ENCODE peak calls at places on chromosomes 5 and 9, in eight cellular contexts. One of them, this sample, is unnamed.

GRCh38 chr5:72608297-72608696 is 101.1 kb upstream of the ZNF366 start:
- DNase-seq in HEK293T: no peak
- DNase-seq in nephron progenitor cell: no peak
- DNase-seq in body of pancreas: no peak
- DNase-seq in endothelial cell: no peak
- DNase-seq in H1: no peak
- DNase-seq in naive B cell: no peak
- DNase-seq in tibial artery: no peak
- DNase-seq in this sample: no peak

GRCh38 chr9:99239341-99240055 is 17.4 kb downstream of the SEC61B start:
- DNase-seq in HEK293T: no peak
- DNase-seq in nephron progenitor cell: no peak
- DNase-seq in body of pancreas: no peak
- DNase-seq in endothelial cell: no peak
- DNase-seq in H1: no peak
- DNase-seq in naive B cell: no peak
- DNase-seq in tibial artery: no peak
- DNase-seq in this sample: no peak

GRCh38 chr5:149397530-149397929 is 18.4 kb upstream of the IL17B start:
- DNase-seq in HEK293T: no peak
- DNase-seq in nephron progenitor cell: no peak
- DNase-seq in body of pancreas: no peak
- DNase-seq in endothelial cell: no peak
- DNase-seq in H1: no peak
- DNase-seq in naive B cell: no peak
- DNase-seq in tibial artery: no peak
- DNase-seq in this sample: no peak

GRCh38 chr5:35205186-35205585 is 25.1 kb downstream of the PRLR start:
- DNase-seq in HEK293T: no peak
- DNase-seq in nephron progenitor cell: no peak
- DNase-seq in body of pancreas: no peak
- DNase-seq in endothelial cell: no peak
- DNase-seq in H1: no peak
- DNase-seq in naive B cell: no peak
- DNase-seq in tibial artery: no peak
- DNase-seq in this sample: no peak

GRCh38 chr5:51382759-51383493 is at the start of gene ISL1:
- DNase-seq in HEK293T: peak
- DNase-seq in nephron progenitor cell: peak
- DNase-seq in body of pancreas: peak
- DNase-seq in endothelial cell: peak
- DNase-seq in H1: peak
- DNase-seq in naive B cell: no peak
- DNase-seq in tibial artery: no peak
- DNase-seq in this sample: no peak

GRCh38 chr5:73899055-73899454 is 273.1 kb downstream of the ARHGEF28 start:
- DNase-seq in HEK293T: no peak
- DNase-seq in nephron progenitor cell: no peak
- DNase-seq in body of pancreas: no peak
- DNase-seq in endothelial cell: no peak
- DNase-seq in H1: no peak
- DNase-seq in naive B cell: no peak
- DNase-seq in tibial artery: no peak
- DNase-seq in this sample: no peak

GRCh38 chr5:140108093-140109049 is 5.5 kb upstream of the PURA start:
- DNase-seq in HEK293T: peak
- DNase-seq in nephron progenitor cell: peak
- DNase-seq in body of pancreas: peak
- DNase-seq in endothelial cell: peak
- DNase-seq in H1: peak
- DNase-seq in naive B cell: no peak
- DNase-seq in tibial artery: peak
- DNase-seq in this sample: no peak

GRCh38 chr9:133490865-133491655 is 12.2 kb upstream of the SLC2A6 start:
- DNase-seq in HEK293T: no peak
- DNase-seq in nephron progenitor cell: peak
- DNase-seq in body of pancreas: no peak
- DNase-seq in endothelial cell: no peak
- DNase-seq in H1: no peak
- DNase-seq in naive B cell: no peak
- DNase-seq in tibial artery: no peak
- DNase-seq in this sample: no peak

GRCh38 chr5:93072831-93073459 is 508.1 kb downstream of the NR2F1-AS1 start:
- DNase-seq in HEK293T: no peak
- DNase-seq in nephron progenitor cell: no peak
- DNase-seq in body of pancreas: no peak
- DNase-seq in endothelial cell: no peak
- DNase-seq in H1: no peak
- DNase-seq in naive B cell: no peak
- DNase-seq in tibial artery: no peak
- DNase-seq in this sample: no peak

GRCh38 chr9:129318121-129319075 is 140.3 kb upstream of the IER5L start:
- DNase-seq in HEK293T: no peak
- DNase-seq in nephron progenitor cell: peak
- DNase-seq in body of pancreas: peak
- DNase-seq in endothelial cell: no peak
- DNase-seq in H1: no peak
- DNase-seq in naive B cell: no peak
- DNase-seq in tibial artery: peak
- DNase-seq in this sample: no peak

GRCh38 chr9:17330097-17330496 is 195.3 kb downstream of the CNTLN start:
- DNase-seq in HEK293T: no peak
- DNase-seq in nephron progenitor cell: no peak
- DNase-seq in body of pancreas: no peak
- DNase-seq in endothelial cell: no peak
- DNase-seq in H1: no peak
- DNase-seq in naive B cell: no peak
- DNase-seq in tibial artery: no peak
- DNase-seq in this sample: no peak

GRCh38 chr9:136143215-136144001 is 24.7 kb upstream of the TMEM250 start:
- DNase-seq in HEK293T: peak
- DNase-seq in nephron progenitor cell: peak
- DNase-seq in body of pancreas: no peak
- DNase-seq in endothelial cell: peak
- DNase-seq in H1: peak
- DNase-seq in naive B cell: no peak
- DNase-seq in tibial artery: no peak
- DNase-seq in this sample: no peak

GRCh38 chr9:133099726-133100517 is 21.1 kb downstream of the RALGDS start:
- DNase-seq in HEK293T: no peak
- DNase-seq in nephron progenitor cell: no peak
- DNase-seq in body of pancreas: no peak
- DNase-seq in endothelial cell: no peak
- DNase-seq in H1: no peak
- DNase-seq in naive B cell: no peak
- DNase-seq in tibial artery: no peak
- DNase-seq in this sample: no peak

GRCh38 chr9:35510745-35511428 is 21.0 kb downstream of the RUSC2 start:
- DNase-seq in HEK293T: no peak
- DNase-seq in nephron progenitor cell: no peak
- DNase-seq in body of pancreas: peak
- DNase-seq in endothelial cell: no peak
- DNase-seq in H1: no peak
- DNase-seq in naive B cell: no peak
- DNase-seq in tibial artery: peak
- DNase-seq in this sample: no peak

GRCh38 chr5:145937432-145938250 is 1.3 kb downstream of the SH3RF2 start:
- DNase-seq in HEK293T: no peak
- DNase-seq in nephron progenitor cell: no peak
- DNase-seq in body of pancreas: peak
- DNase-seq in endothelial cell: no peak
- DNase-seq in H1: peak
- DNase-seq in naive B cell: no peak
- DNase-seq in tibial artery: no peak
- DNase-seq in this sample: no peak

GRCh38 chr5:173826179-173826920 is 61.8 kb upstream of the CPEB4 start:
- DNase-seq in HEK293T: no peak
- DNase-seq in nephron progenitor cell: no peak
- DNase-seq in body of pancreas: peak
- DNase-seq in endothelial cell: no peak
- DNase-seq in H1: no peak
- DNase-seq in naive B cell: no peak
- DNase-seq in tibial artery: no peak
- DNase-seq in this sample: no peak

GRCh38 chr5:147452137-147452838 is 57.6 kb downstream of the DPYSL3 start:
- DNase-seq in HEK293T: no peak
- DNase-seq in nephron progenitor cell: peak
- DNase-seq in body of pancreas: no peak
- DNase-seq in endothelial cell: peak
- DNase-seq in H1: peak
- DNase-seq in naive B cell: no peak
- DNase-seq in tibial artery: no peak
- DNase-seq in this sample: no peak

GRCh38 chr9:19464764-19465570 is 56.2 kb downstream of the ACER2 start:
- DNase-seq in HEK293T: peak
- DNase-seq in nephron progenitor cell: peak
- DNase-seq in body of pancreas: peak
- DNase-seq in endothelial cell: peak
- DNase-seq in H1: peak
- DNase-seq in naive B cell: peak
- DNase-seq in tibial artery: peak
- DNase-seq in this sample: peak

GRCh38 chr9:73081979-73082657 is 69.5 kb upstream of the ANXA1 start:
- DNase-seq in HEK293T: peak
- DNase-seq in nephron progenitor cell: peak
- DNase-seq in body of pancreas: peak
- DNase-seq in endothelial cell: peak
- DNase-seq in H1: no peak
- DNase-seq in naive B cell: peak
- DNase-seq in tibial artery: no peak
- DNase-seq in this sample: peak

This sample was measured in germinal center.